ENCODE peak calls at places on chromosomes 4 and X, in eight cellular contexts. H is T-cell; R is RPMI7951; I is activated CD8-positive, alpha-beta T cell treated with anti-CD3 and anti-CD28 coated beads, Interleukin-2, amount 10 ng/mL, durations not matched to agents 7 days and 5 days; O is amygdala; D is right lobe of liver; U is ELF-1; Y is HTR-8/SVneo. K is an unnamed sample.

GRCh38 chrX:36898301-36898700 is 109.9 kb upstream of the FAM47C start:
- DNase-seq in H (no peak), U (no peak), I (no peak), R (peak), O (no peak), D (no peak), Y (peak), K (no peak)

GRCh38 chr4:102578270-102578669 is 77.1 kb downstream of the NFKB1 start:
- DNase-seq in I (no peak), O (no peak), H (no peak), R (no peak), Y (no peak), D (no peak), U (no peak), K (no peak)

GRCh38 chr4:8914461-8915171 is 43.0 kb upstream of the HMX1 start:
- DNase-seq in I (no peak), Y (no peak), U (no peak), R (no peak), O (no peak), H (no peak), D (peak), K (no peak)

GRCh38 chr4:82798168-82799005 is at the start of gene SCD5:
- DNase-seq in U (peak), O (peak), H (peak), D (no peak), R (peak), I (peak), Y (peak), K (peak)

GRCh38 chr4:123851521-123851920 is 454.9 kb downstream of the SPRY1 start:
- DNase-seq in R (no peak), H (no peak), D (no peak), I (no peak), Y (no peak), U (no peak), O (no peak), K (no peak)

GRCh38 chr4:104382961-104383360 is 111.7 kb downstream of the CXXC4 start:
- DNase-seq in O (no peak), R (no peak), H (no peak), I (no peak), U (no peak), Y (no peak), D (no peak), K (no peak)

GRCh38 chrX:66751136-66751782 is 112.4 kb upstream of the EDA2R start:
- DNase-seq in R (no peak), Y (no peak), D (no peak), I (no peak), U (peak), O (no peak), H (no peak), K (no peak)

GRCh38 chr4:27412617-27413016 is 552.0 kb downstream of the STIM2 start:
- DNase-seq in O (no peak), H (no peak), U (no peak), I (no peak), D (no peak), R (no peak), Y (no peak), K (no peak)

GRCh38 chrX:42189601-42190000 is 266.2 kb upstream of the CASK start:
- DNase-seq in I (no peak), H (no peak), U (no peak), O (no peak), R (no peak), D (no peak), Y (no peak), K (no peak)

GRCh38 chrX:107000013-107000515 is at the start of gene MORC4:
- DNase-seq in H (peak), Y (peak), I (peak), R (peak), O (peak), D (peak), U (peak), K (peak)

K was measured in head of caudate nucleus.